ENCODE peak calls at places on chromosomes 6 and 20, in seven cellular contexts. One of them, this sample, is unnamed.

GRCh38 chr20:19986419-19986818 is 30.7 kb upstream of the NAA20 start:
- DNase-seq in IMR-90: peak; percentile 85
- DNase-seq in psoas muscle: no peak
- DNase-seq in AG10803: peak; percentile 81
- DNase-seq in RWPE1: no peak
- DNase-seq in epithelial cell of esophagus: peak; percentile 56
- DNase-seq in GM13977: no peak
- DNase-seq in this sample: no peak

GRCh38 chr6:34970487-34970886 is 81.4 kb downstream of the ANKS1A start:
- DNase-seq in IMR-90: peak; percentile 46
- DNase-seq in psoas muscle: no peak
- DNase-seq in AG10803: peak; percentile 20
- DNase-seq in RWPE1: no peak
- DNase-seq in epithelial cell of esophagus: peak; percentile 29
- DNase-seq in GM13977: no peak
- DNase-seq in this sample: no peak

GRCh38 chr6:145848555-145848954 is 34.0 kb upstream of the FBXO30 start:
- DNase-seq in IMR-90: no peak
- DNase-seq in psoas muscle: no peak
- DNase-seq in AG10803: no peak
- DNase-seq in RWPE1: no peak
- DNase-seq in epithelial cell of esophagus: no peak
- DNase-seq in GM13977: no peak
- DNase-seq in this sample: no peak

GRCh38 chr6:12339808-12340487 is 49.8 kb downstream of the EDN1 start:
- DNase-seq in IMR-90: no peak
- DNase-seq in psoas muscle: no peak
- DNase-seq in AG10803: no peak
- DNase-seq in RWPE1: no peak
- DNase-seq in epithelial cell of esophagus: no peak
- DNase-seq in GM13977: no peak
- DNase-seq in this sample: no peak

GRCh38 chr6:29130644-29131043 is 22.8 kb downstream of the OR2J3 start:
- DNase-seq in IMR-90: no peak
- DNase-seq in psoas muscle: no peak
- DNase-seq in AG10803: no peak
- DNase-seq in RWPE1: no peak
- DNase-seq in epithelial cell of esophagus: no peak
- DNase-seq in GM13977: no peak
- DNase-seq in this sample: no peak

GRCh38 chr20:32165836-32166545 is 41.6 kb downstream of the PLAGL2 start:
- DNase-seq in IMR-90: no peak
- DNase-seq in psoas muscle: no peak
- DNase-seq in AG10803: no peak
- DNase-seq in RWPE1: no peak
- DNase-seq in epithelial cell of esophagus: no peak
- DNase-seq in GM13977: no peak
- DNase-seq in this sample: no peak

GRCh38 chr20:63158352-63158751 is 57.6 kb downstream of the YTHDF1 start:
- DNase-seq in IMR-90: no peak
- DNase-seq in psoas muscle: no peak
- DNase-seq in AG10803: no peak
- DNase-seq in RWPE1: no peak
- DNase-seq in epithelial cell of esophagus: no peak
- DNase-seq in GM13977: no peak
- DNase-seq in this sample: no peak

GRCh38 chr6:165976705-165977104 is 190.9 kb downstream of the TBXT start:
- DNase-seq in IMR-90: no peak
- DNase-seq in psoas muscle: no peak
- DNase-seq in AG10803: no peak
- DNase-seq in RWPE1: no peak
- DNase-seq in epithelial cell of esophagus: no peak
- DNase-seq in GM13977: no peak
- DNase-seq in this sample: no peak

GRCh38 chr20:40704828-40705227 is 15.8 kb upstream of the MAFB start:
- DNase-seq in IMR-90: no peak
- DNase-seq in psoas muscle: no peak
- DNase-seq in AG10803: no peak
- DNase-seq in RWPE1: no peak
- DNase-seq in epithelial cell of esophagus: peak; percentile 13
- DNase-seq in GM13977: no peak
- DNase-seq in this sample: no peak

GRCh38 chr20:40710608-40711007 is 21.6 kb upstream of the MAFB start:
- DNase-seq in IMR-90: no peak
- DNase-seq in psoas muscle: no peak
- DNase-seq in AG10803: no peak
- DNase-seq in RWPE1: no peak
- DNase-seq in epithelial cell of esophagus: no peak
- DNase-seq in GM13977: no peak
- DNase-seq in this sample: no peak

GRCh38 chr20:40705413-40705812 is 16.4 kb upstream of the MAFB start:
- DNase-seq in IMR-90: no peak
- DNase-seq in psoas muscle: no peak
- DNase-seq in AG10803: no peak
- DNase-seq in RWPE1: no peak
- DNase-seq in epithelial cell of esophagus: no peak
- DNase-seq in GM13977: no peak
- DNase-seq in this sample: no peak

GRCh38 chr20:40703981-40704530 is 15.0 kb upstream of the MAFB start:
- DNase-seq in IMR-90: no peak
- DNase-seq in psoas muscle: no peak
- DNase-seq in AG10803: no peak
- DNase-seq in RWPE1: no peak
- DNase-seq in epithelial cell of esophagus: peak; percentile 29
- DNase-seq in GM13977: no peak
- DNase-seq in this sample: no peak

GRCh38 chr20:40706977-40707582 is 18.0 kb upstream of the MAFB start:
- DNase-seq in IMR-90: no peak
- DNase-seq in psoas muscle: no peak
- DNase-seq in AG10803: no peak
- DNase-seq in RWPE1: no peak
- DNase-seq in epithelial cell of esophagus: no peak
- DNase-seq in GM13977: no peak
- DNase-seq in this sample: no peak
- TF ChIP-seq CTCF in IMR-90: no peak
- TF ChIP-seq CTCF in psoas muscle: no peak
- TF ChIP-seq CTCF in AG10803: no peak
- TF ChIP-seq CTCF in RWPE1: peak; percentile 24
- TF ChIP-seq CTCF in epithelial cell of esophagus: no peak
- TF ChIP-seq CTCF in GM13977: no peak
- TF ChIP-seq CTCF in this sample: no peak

GRCh38 chr6:3823671-3824070 is 25.5 kb upstream of the FAM50B start:
- DNase-seq in IMR-90: no peak
- DNase-seq in psoas muscle: no peak
- DNase-seq in AG10803: no peak
- DNase-seq in RWPE1: no peak
- DNase-seq in epithelial cell of esophagus: no peak
- DNase-seq in GM13977: no peak
- DNase-seq in this sample: no peak

GRCh38 chr6:3829285-3829684 is 19.9 kb upstream of the FAM50B start:
- DNase-seq in IMR-90: no peak
- DNase-seq in psoas muscle: no peak
- DNase-seq in AG10803: no peak
- DNase-seq in RWPE1: no peak
- DNase-seq in epithelial cell of esophagus: no peak
- DNase-seq in GM13977: no peak
- DNase-seq in this sample: no peak

GRCh38 chr6:3822747-3823445 is 26.3 kb upstream of the FAM50B start:
- DNase-seq in IMR-90: no peak
- DNase-seq in psoas muscle: no peak
- DNase-seq in AG10803: peak; percentile 54
- DNase-seq in RWPE1: peak; percentile 71
- DNase-seq in epithelial cell of esophagus: peak; percentile 68
- DNase-seq in GM13977: no peak
- DNase-seq in this sample: no peak

GRCh38 chr6:3825851-3826581 is 23.2 kb upstream of the FAM50B start:
- DNase-seq in IMR-90: peak; percentile 97
- DNase-seq in psoas muscle: peak; percentile 92
- DNase-seq in AG10803: peak; percentile 99
- DNase-seq in RWPE1: peak; percentile 92
- DNase-seq in epithelial cell of esophagus: peak; percentile 97
- DNase-seq in GM13977: no peak
- DNase-seq in this sample: peak; percentile 85

DNA sequence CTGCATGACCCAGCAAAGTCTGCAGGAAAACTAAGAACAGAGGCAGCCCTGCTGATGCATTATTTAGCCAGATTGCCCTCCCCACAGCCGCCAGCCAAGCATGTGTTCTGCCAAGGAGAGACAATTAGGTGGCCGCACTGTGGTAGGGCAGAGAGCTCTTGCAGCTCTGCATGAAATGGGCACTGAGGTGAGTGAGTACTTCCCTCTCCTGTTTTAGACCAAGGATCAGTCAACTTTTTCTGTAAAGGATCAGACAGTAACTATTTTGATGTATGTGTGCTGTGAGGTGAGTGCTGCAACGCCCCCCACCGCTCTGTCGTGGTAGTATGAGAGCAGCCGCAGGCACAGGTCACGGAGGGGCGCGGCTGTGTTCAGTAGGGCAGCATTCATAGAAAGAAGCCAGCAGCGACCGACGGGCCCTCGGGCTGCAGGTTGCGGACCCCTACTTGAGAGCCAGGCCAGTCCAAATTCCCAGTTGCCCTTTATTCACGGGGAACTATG is 23.8 kb upstream of the FAM50B start:
- DNase-seq in IMR-90: peak; percentile 32
- DNase-seq in psoas muscle: peak; percentile 59
- DNase-seq in AG10803: peak; percentile 56
- DNase-seq in RWPE1: no peak
- DNase-seq in epithelial cell of esophagus: peak; percentile 62
- DNase-seq in GM13977: no peak
- DNase-seq in this sample: no peak
- TF ChIP-seq CTCF in IMR-90: peak; percentile 36
- TF ChIP-seq CTCF in psoas muscle: peak; percentile 40
- TF ChIP-seq CTCF in AG10803: peak; percentile 53
- TF ChIP-seq CTCF in RWPE1: peak; percentile 48
- TF ChIP-seq CTCF in epithelial cell of esophagus: peak; percentile 48
- TF ChIP-seq CTCF in GM13977: no peak
- TF ChIP-seq CTCF in this sample: no peak

DNA sequence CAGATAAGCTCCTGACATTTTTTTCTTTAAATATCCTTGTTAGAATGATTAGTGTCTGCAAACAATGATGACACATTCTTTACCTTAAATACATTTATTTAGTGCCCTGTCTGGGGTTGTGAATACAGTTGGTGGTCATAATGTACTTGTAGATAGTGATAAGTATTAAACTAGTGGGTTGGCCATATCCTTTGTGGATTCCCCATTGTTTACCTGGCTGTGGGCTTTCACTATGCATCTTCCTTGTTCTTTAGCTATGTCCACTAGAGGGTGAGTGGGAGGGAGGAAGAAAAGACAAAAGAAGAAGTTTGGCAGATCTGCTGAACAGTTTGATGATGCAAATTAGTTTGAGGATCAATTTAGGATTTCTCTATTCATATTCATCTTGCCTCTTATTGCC is 15.7 kb downstream of the HS3ST5 start:
- DNase-seq in IMR-90: no peak
- DNase-seq in psoas muscle: no peak
- DNase-seq in AG10803: no peak
- DNase-seq in RWPE1: no peak
- DNase-seq in epithelial cell of esophagus: no peak
- DNase-seq in GM13977: no peak
- DNase-seq in this sample: no peak
- TF ChIP-seq CTCF in IMR-90: no peak
- TF ChIP-seq CTCF in psoas muscle: no peak
- TF ChIP-seq CTCF in AG10803: no peak
- TF ChIP-seq CTCF in RWPE1: no peak
- TF ChIP-seq CTCF in epithelial cell of esophagus: peak; percentile 8
- TF ChIP-seq CTCF in GM13977: no peak
- TF ChIP-seq CTCF in this sample: no peak

DNA sequence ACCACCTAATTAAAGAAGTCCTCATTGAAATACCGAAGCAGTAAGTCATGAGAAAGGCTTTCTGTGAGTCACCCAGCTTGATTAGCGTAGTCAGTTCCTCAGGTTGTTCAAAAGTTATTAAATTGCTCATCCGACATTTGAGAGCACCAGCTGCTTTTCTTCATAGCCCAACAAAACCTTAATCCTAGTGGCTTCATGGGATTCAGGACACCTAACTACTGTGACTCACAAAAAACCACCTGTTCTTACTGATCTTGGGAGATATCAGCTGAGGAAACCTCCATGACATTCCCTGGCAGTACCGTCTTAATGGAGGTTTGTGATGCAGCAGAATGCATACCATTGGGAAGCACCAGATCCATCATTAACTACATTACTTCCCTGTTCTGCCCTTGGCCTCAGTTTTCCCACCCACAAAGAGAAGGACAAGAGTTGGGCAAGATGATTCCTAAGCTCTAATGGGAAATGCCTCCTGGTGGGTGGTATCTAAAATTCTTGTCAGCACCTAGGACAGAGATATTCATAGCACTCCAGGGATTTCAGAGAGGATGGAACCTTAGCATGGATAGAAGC is 103.8 kb downstream of the KHDC1L start:
- DNase-seq in IMR-90: peak; percentile 60
- DNase-seq in psoas muscle: no peak
- DNase-seq in AG10803: peak; percentile 56
- DNase-seq in RWPE1: peak; percentile 60
- DNase-seq in epithelial cell of esophagus: peak; percentile 80
- DNase-seq in GM13977: no peak
- DNase-seq in this sample: no peak
- TF ChIP-seq CTCF in IMR-90: peak; percentile 42
- TF ChIP-seq CTCF in psoas muscle: no peak
- TF ChIP-seq CTCF in AG10803: peak; percentile 31
- TF ChIP-seq CTCF in RWPE1: no peak
- TF ChIP-seq CTCF in epithelial cell of esophagus: peak; percentile 48
- TF ChIP-seq CTCF in GM13977: no peak
- TF ChIP-seq CTCF in this sample: no peak

GRCh38 chr6:20948531-20948930 is 414.3 kb downstream of the CDKAL1 start:
- DNase-seq in IMR-90: no peak
- DNase-seq in psoas muscle: no peak
- DNase-seq in AG10803: no peak
- DNase-seq in RWPE1: no peak
- DNase-seq in epithelial cell of esophagus: no peak
- DNase-seq in GM13977: no peak
- DNase-seq in this sample: no peak

GRCh38 chr6:20946890-20947289 is 412.6 kb downstream of the CDKAL1 start:
- DNase-seq in IMR-90: no peak
- DNase-seq in psoas muscle: no peak
- DNase-seq in AG10803: no peak
- DNase-seq in RWPE1: no peak
- DNase-seq in epithelial cell of esophagus: no peak
- DNase-seq in GM13977: no peak
- DNase-seq in this sample: no peak

GRCh38 chr6:20947977-20948376 is 413.7 kb downstream of the CDKAL1 start:
- DNase-seq in IMR-90: no peak
- DNase-seq in psoas muscle: no peak
- DNase-seq in AG10803: no peak
- DNase-seq in RWPE1: no peak
- DNase-seq in epithelial cell of esophagus: no peak
- DNase-seq in GM13977: no peak
- DNase-seq in this sample: no peak

GRCh38 chr6:20943922-20944321 is 409.7 kb downstream of the CDKAL1 start:
- DNase-seq in IMR-90: no peak
- DNase-seq in psoas muscle: no peak
- DNase-seq in AG10803: no peak
- DNase-seq in RWPE1: no peak
- DNase-seq in epithelial cell of esophagus: no peak
- DNase-seq in GM13977: no peak
- DNase-seq in this sample: no peak

DNA sequence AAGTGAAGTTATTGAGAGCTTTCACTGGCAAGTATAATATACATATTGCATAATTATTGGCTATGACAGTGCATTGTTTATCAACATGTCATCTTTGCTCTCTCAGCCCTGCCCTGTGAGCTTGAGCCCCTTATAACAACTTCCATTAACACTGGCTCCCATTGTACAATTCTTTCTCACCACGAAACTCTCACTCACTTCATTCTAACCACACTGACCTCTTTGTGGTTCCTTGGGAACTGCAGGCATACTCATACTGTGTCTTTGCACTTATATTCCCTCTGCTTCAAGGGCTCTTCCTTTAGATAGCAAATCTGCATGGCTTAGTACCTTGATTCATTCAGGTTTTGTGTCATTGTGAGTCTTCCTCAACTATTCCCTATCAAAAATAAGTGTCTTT is 411.8 kb downstream of the CDKAL1 start:
- DNase-seq in IMR-90: peak; percentile 53
- DNase-seq in psoas muscle: no peak
- DNase-seq in AG10803: peak; percentile 49
- DNase-seq in RWPE1: no peak
- DNase-seq in epithelial cell of esophagus: peak; percentile 20
- DNase-seq in GM13977: peak; percentile 35
- DNase-seq in this sample: no peak
- TF ChIP-seq CTCF in IMR-90: peak; percentile 14
- TF ChIP-seq CTCF in psoas muscle: no peak
- TF ChIP-seq CTCF in AG10803: no peak
- TF ChIP-seq CTCF in RWPE1: no peak
- TF ChIP-seq CTCF in epithelial cell of esophagus: peak; percentile 32
- TF ChIP-seq CTCF in GM13977: peak; percentile 23
- TF ChIP-seq CTCF in this sample: no peak

This sample was measured in mesothelial cell of epicardium.